ENCODE peak calls at places on chromosomes 6 and 20, in ten cellular contexts. Z is left ventricle myocardium inferior, R is psoas muscle, M is mesothelial cell of epicardium, S is GM10248, H is neural crest cell, D is body of pancreas, G is Calu3, B is endothelial cell, Q is uterus. V is an unnamed sample.

GRCh38 chr20:46251211-46251673 is 57.1 kb downstream of the CDH22 start:
- DNase-seq in Z (no peak), R (no peak), M (no peak), S (no peak), H (no peak), D (no peak), G (no peak), B (peak), Q (no peak), V (no peak)

GRCh38 chr20:53982624-53983023 is 87.8 kb downstream of the BCAS1 start:
- DNase-seq in Z (no peak), R (no peak), M (no peak), S (no peak), H (no peak), D (no peak), G (no peak), B (no peak), Q (no peak), V (no peak)

GRCh38 chr6:4114123-4114522 is 21.3 kb downstream of the ECI2 start:
- DNase-seq in Z (no peak), R (no peak), M (no peak), S (no peak), H (no peak), D (no peak), G (no peak), B (no peak), Q (no peak), V (no peak)

GRCh38 chr6:155523821-155524238 is 68.2 kb upstream of the NOX3 start:
- DNase-seq in Z (no peak), R (no peak), M (no peak), S (no peak), H (no peak), D (no peak), G (no peak), B (no peak), Q (no peak), V (no peak)

GRCh38 chr6:40922281-40922680 is 116.7 kb downstream of the UNC5CL start:
- DNase-seq in Z (no peak), R (no peak), M (no peak), S (no peak), H (no peak), D (no peak), G (no peak), B (no peak), Q (no peak), V (no peak)

GRCh38 chr20:13283869-13284268 is 62.8 kb downstream of the ISM1 start:
- DNase-seq in Z (no peak), R (no peak), M (no peak), S (no peak), H (no peak), D (no peak), G (no peak), B (no peak), Q (no peak), V (no peak)

GRCh38 chr6:149134531-149134933 is 183.0 kb upstream of the TAB2 start:
- DNase-seq in Z (no peak), R (no peak), M (no peak), S (no peak), H (no peak), D (no peak), G (no peak), B (no peak), Q (no peak), V (no peak)

GRCh38 chr20:34084227-34084923 is 27.7 kb downstream of the EIF2S2 start:
- DNase-seq in Z (no peak), R (no peak), M (no peak), S (no peak), H (no peak), D (no peak), G (no peak), B (no peak), Q (no peak), V (no peak)

GRCh38 chr20:3995067-3995748 is 20.1 kb downstream of the RNF24 start:
- DNase-seq in Z (no peak), R (no peak), M (no peak), S (no peak), H (no peak), D (no peak), G (no peak), B (no peak), Q (no peak), V (no peak)

DNA sequence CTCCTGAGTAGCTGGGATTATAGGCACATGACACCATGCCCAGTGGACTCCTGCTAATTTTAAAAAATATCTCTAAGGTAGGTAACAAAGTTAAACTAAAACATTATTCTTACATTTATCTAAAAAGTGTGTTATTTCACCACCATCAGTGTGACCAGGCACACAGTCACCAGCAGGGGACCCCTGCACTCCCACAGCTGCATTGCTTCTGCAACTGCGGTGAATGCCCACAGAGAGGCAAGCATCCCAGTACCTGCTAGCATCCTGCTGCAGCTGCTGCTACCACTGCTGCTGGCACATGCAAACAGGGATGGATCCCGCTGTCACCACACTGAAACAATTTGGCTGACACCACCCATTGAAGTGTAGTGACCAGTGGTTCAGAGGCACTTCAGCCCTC is 21.9 kb upstream of the EPB41L2 start:
- DNase-seq in Z (no peak), R (no peak), M (no peak), S (no peak), H (no peak), D (no peak), G (no peak), B (no peak), Q (no peak), V (no peak)
- TF ChIP-seq CTCF in Z (no peak), R (no peak), M (no peak), S (no peak), H (no peak), D (no peak), G (peak), B (no peak), Q (no peak), V (no peak)

DNA sequence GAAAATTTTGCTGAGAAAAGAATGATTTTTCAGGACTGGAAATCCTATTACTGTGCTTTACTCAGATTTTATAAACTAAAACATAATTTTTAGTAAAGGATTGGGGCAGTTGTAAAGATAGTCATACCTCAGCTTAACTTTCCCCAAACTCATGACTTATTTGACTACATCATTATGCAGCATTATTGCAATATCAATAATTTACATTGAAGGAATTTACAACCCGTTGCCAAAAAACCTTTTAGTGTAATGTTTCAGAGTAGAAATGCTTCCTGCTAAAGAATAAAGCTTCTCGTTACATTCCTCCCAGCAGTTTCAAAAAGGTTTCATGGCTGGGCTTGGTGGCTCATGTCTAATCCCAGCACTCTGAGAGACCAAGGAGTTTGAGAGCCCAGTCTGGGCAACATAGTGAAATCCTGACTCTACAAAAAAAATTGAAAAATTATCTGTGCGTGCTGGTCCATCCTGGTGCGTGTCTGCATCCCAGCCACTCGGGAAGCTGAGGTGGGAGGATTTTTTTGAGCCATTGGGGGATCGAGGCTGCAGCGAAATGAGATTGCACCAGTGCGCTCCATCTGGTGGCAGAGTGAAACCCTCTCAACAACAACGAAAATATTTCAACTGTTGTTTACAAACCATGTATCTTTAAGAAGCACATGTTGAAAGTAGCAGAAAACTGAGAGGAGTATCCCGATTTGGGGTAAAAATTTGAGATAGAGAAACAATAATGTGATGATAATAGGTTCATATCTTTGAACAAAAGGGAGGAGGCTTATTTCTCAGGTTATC is 4.4 kb downstream of the AMD1 start:
- DNase-seq in Z (no peak), R (no peak), M (no peak), S (no peak), H (peak), D (no peak), G (peak), B (peak), Q (no peak), V (no peak)
- TF ChIP-seq CTCF in Z (peak), R (peak), M (no peak), S (peak), H (peak), D (peak), G (peak), B (peak), Q (peak), V (peak)

GRCh38 chr20:17636523-17637412 is 45.3 kb downstream of the RRBP1 start:
- DNase-seq in Z (no peak), R (no peak), M (no peak), S (no peak), H (peak), D (no peak), G (no peak), B (no peak), Q (no peak), V (no peak)
- TF ChIP-seq CTCF in Z (no peak), R (no peak), M (no peak), S (no peak), H (no peak), D (no peak), G (no peak), B (no peak), Q (no peak), V (no peak)

GRCh38 chr6:14948586-14949245 is 297.2 kb upstream of the JARID2 start:
- DNase-seq in Z (no peak), R (no peak), M (no peak), S (no peak), H (no peak), D (no peak), G (no peak), B (no peak), Q (no peak), V (no peak)

GRCh38 chr6:14945461-14946210 is 300.2 kb upstream of the JARID2 start:
- DNase-seq in Z (no peak), R (no peak), M (no peak), S (no peak), H (no peak), D (no peak), G (no peak), B (no peak), Q (no peak), V (no peak)

GRCh38 chr6:14950103-14950969 is 295.5 kb upstream of the JARID2 start:
- DNase-seq in Z (no peak), R (no peak), M (no peak), S (no peak), H (no peak), D (no peak), G (no peak), B (no peak), Q (no peak), V (no peak)

GRCh38 chr6:14943116-14943515 is 302.8 kb upstream of the JARID2 start:
- DNase-seq in Z (no peak), R (no peak), M (no peak), S (no peak), H (no peak), D (no peak), G (no peak), B (no peak), Q (no peak), V (no peak)

GRCh38 chr6:14944593-14944992 is 301.3 kb upstream of the JARID2 start:
- DNase-seq in Z (no peak), R (no peak), M (no peak), S (no peak), H (no peak), D (no peak), G (no peak), B (no peak), Q (no peak), V (no peak)
- TF ChIP-seq CTCF in Z (no peak), R (no peak), M (no peak), S (no peak), H (no peak), D (no peak), G (no peak), B (no peak), Q (no peak), V (no peak)

DNA sequence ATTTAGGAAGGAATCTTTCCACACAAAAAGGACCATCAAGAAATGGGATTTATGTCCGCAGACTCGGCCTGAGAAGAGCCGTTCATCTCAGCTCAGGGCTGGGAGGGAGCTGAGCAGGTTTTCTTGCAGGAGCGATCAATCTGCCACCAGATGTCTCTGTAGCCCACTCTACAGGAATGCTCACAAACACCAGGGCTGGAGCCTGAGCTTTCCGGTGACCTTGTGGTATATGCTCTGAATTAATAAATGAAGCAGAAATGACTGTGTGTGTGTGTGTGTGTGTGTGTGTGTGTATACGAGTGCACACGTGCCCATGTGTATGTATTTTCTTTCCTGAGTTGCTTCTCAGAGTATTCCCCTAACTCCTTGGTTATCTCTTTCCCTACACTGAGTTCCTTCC is 12.0 kb downstream of the CD83 start:
- DNase-seq in Z (peak), R (no peak), M (peak), S (peak), H (peak), D (peak), G (peak), B (peak), Q (peak), V (no peak)
- TF ChIP-seq CTCF in Z (peak), R (peak), M (no peak), S (peak), H (peak), D (peak), G (no peak), B (no peak), Q (peak), V (no peak)

DNA sequence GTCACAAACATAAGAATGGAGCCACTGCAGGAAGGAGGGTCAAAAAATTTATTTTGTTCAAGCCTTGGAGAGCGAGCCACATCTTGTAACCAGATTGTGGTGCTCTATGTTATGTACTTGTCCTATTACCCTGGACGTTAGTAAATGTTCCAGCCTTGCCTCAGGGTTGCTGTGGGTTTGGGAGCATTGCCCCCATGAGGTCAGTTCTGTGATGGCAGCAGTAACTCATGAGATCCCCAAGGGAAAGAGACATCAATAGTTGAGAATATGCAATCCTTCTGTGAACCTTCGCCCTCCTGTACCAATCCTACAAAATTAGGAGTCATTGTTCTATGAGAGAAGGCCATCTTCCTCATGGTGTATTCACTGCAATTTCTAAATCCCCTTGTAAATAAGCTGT is 16.4 kb upstream of the CFAP206 start:
- DNase-seq in Z (no peak), R (no peak), M (no peak), S (peak), H (peak), D (peak), G (peak), B (peak), Q (no peak), V (no peak)
- TF ChIP-seq CTCF in Z (peak), R (no peak), M (peak), S (peak), H (peak), D (no peak), G (no peak), B (peak), Q (no peak), V (no peak)

GRCh38 chr6:11044712-11045167 is 635 bp upstream of the ELOVL2 start:
- DNase-seq in Z (no peak), R (no peak), M (no peak), S (no peak), H (no peak), D (no peak), G (no peak), B (no peak), Q (no peak), V (no peak)
- TF ChIP-seq CTCF in Z (no peak), R (no peak), M (no peak), S (no peak), H (no peak), D (no peak), G (no peak), B (peak), Q (no peak), V (peak)

DNA sequence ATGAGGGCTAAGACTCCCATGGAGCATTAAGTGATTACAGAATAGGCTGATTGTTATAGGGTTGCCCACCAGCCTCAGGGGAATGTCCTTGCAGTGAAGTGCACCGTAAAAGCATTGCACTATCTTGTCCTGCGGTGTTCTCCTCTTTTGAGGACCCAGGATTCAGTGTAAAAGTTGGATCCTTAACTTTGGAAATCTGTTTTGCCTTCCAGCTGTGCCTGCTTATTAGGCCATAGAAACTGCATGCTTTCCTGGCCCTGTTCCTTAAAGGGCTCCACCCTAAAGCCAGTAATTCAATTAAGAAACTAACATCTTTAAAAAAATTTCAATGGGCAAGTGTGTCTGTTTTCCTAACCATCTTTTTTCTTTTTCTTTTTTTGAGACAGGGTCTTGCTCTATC is 25.4 kb upstream of the NOTCH4 start:
- DNase-seq in Z (no peak), R (no peak), M (no peak), S (no peak), H (no peak), D (no peak), G (no peak), B (no peak), Q (no peak), V (no peak)
- TF ChIP-seq CTCF in Z (no peak), R (no peak), M (no peak), S (no peak), H (no peak), D (no peak), G (no peak), B (no peak), Q (no peak), V (no peak)

DNA sequence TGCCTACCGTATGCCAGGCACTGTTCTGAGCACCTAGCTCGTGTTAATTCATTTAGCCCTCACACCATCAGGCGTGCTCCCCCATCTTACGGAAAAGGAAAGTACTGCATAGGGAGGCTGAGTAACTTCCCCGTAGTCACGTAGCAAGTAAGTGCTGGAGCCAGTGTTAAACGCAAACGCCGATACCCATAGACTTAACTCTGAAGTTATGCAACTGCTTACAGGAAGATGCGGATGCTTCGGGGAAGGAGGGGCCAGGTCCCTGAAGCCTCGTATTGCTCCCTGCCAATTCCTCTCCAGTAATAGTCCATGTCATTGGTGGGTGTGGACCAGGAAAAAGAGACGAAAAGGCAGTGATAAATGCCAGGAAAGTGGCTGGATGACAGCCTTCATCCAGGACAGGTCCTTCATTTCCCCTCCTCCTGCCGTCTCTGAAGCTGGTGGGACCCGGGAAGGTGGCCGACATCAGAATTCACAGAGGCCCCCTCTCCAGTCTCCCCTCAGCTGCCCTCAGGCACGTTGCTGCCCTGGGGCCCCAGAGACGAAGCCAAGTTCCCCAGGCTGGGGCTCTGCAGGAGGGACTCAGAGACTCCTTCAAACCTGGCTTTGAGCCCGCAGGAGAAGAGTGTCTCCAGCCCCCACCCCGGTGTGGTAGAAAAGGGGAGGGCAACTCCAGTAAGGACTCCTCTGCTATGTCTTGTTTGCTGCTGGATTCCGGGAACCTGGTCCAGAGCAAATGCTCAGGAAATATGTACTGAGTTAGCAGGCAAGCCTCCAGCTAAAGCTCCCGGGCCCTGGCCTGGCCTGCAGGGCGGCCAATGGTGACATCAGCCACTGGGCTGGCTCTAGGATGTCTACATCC is 37.7 kb downstream of the RAB44 start:
- DNase-seq in Z (peak), R (peak), M (no peak), S (no peak), H (no peak), D (peak), G (no peak), B (no peak), Q (peak), V (peak)
- TF ChIP-seq CTCF in Z (peak), R (no peak), M (no peak), S (no peak), H (no peak), D (no peak), G (no peak), B (no peak), Q (peak), V (peak)

DNA sequence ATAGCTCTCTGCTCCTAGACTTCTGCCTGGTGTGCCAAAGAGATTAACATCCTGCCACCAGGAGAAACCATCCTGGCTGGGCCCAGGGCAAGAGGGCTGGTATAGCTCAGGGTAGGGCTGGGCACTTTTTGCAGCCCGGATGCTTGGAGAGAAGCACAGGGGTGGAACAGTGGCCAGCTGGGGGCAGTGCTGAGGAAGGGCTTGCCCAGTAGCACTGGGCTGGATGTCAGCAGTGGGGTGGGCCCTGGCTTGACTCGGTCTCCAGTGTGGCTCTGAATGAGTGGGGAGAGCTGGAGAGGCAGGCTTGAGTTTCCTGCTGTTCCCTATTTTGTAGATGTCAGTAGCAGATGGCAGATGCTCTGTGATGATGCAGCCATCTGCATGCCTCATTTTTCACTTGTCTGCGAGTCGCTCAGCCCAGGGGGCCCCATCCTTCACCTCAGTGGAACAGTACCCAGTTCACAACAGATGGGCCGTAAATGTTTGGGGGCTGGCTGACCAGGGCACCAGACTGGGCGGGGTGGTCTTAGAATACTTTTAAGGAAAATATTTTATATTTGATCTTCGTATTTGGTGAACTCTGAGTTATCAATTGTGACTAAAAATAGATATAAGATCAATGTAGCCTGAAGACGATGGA is 56.4 kb upstream of the TULP1 start:
- DNase-seq in Z (peak), R (peak), M (no peak), S (peak), H (peak), D (peak), G (peak), B (peak), Q (peak), V (no peak)
- TF ChIP-seq CTCF in Z (peak), R (peak), M (no peak), S (peak), H (peak), D (no peak), G (no peak), B (peak), Q (peak), V (peak)

V was measured in CD14-positive monocyte.